ENCODE peak calls at places on chromosome 2, in nine cellular contexts. F, O, W, G, X, B, C, J and R are unnamed samples. For H3K9me3 and H3K36me3, the result is how much of the 10 kb centered on the place peaks cover.

GRCh38 chr2:160353813-160354212 is 139.8 kb downstream of the RBMS1 start:
- DNase-seq in W (no peak), G (no peak), B (no peak), O (no peak), X (no peak), F (no peak), C (no peak), J (no peak), R (no peak)

GRCh38 chr2:71781695-71782228 is 328.4 kb downstream of the DYSF start:
- DNase-seq in C (no peak), W (no peak), B (no peak), J (no peak), G (no peak), F (no peak), O (no peak), X (no peak), R (no peak)

GRCh38 chr2:148253716-148254115 is 232.8 kb downstream of the MBD5 start:
- DNase-seq in X (no peak), B (no peak), W (no peak), F (no peak), J (no peak), O (no peak), G (no peak), C (no peak), R (peak)

GRCh38 chr2:71530246-71530986 is 77.1 kb downstream of the DYSF start:
- DNase-seq in F (peak), C (no peak), J (no peak), O (no peak), W (no peak), X (peak), G (peak), B (no peak), R (peak)

GRCh38 chr2:240716130-240716798 is 24.6 kb downstream of the AQP12A start:
- DNase-seq in C (no peak), X (no peak), G (no peak), F (no peak), O (no peak), B (no peak), W (no peak), J (no peak), R (no peak)

GRCh38 chr2:121151311-121152109 is 133.5 kb downstream of the TFCP2L1 start:
- DNase-seq in X (no peak), G (peak), J (no peak), C (peak), W (no peak), O (peak), F (no peak), B (no peak), R (no peak)

GRCh38 chr2:30711646-30712085 is 95.6 kb downstream of the CAPN13 start:
- DNase-seq in C (peak), J (peak), B (peak), O (peak), X (peak), G (peak), W (peak), F (peak), R (peak)

GRCh38 chr2:238908960-238909951 is 61.4 kb downstream of the TWIST2 start:
- DNase-seq in G (peak), B (no peak), C (no peak), O (peak), W (peak), X (peak), J (no peak), F (no peak), R (no peak)

GRCh38 chr2:33559336-33559735 is 39.8 kb downstream of the FAM98A start:
- DNase-seq in B (no peak), C (no peak), J (no peak), G (no peak), O (no peak), X (no peak), W (no peak), F (no peak), R (no peak)

GRCh38 chr2:141316606-141317005 is 814.2 kb downstream of the LRP1B start:
- DNase-seq in X (no peak), O (no peak), B (no peak), F (no peak), C (no peak), G (no peak), W (no peak), J (no peak), R (no peak)
- H3K4me3 ChIP-seq in X (no peak), O (no peak), B (no peak), F (no peak), C (no peak), G (no peak), W (no peak), J (no peak), R (no peak)

DNA sequence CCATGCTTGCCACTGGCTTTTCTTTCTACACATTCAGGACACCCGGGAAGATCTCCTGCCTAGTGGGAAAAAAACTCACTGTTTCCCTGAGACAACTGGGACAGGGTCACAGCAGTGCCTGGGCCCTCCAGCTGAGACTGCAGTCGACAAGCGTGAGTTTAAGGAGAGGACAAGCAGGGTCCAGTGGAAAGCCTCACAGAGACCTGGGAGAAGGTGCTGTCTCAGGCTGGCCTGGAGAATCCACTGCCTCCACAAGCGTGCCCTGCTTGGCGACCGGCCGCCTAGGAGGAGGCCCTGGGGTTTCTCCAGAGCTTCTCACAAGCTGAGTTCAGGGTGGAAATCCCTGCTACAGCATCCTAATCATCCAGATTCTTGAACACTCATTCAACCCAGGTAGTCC is 519.6 kb upstream of the RAB6C start:
- DNase-seq in F (no peak), O (no peak), G (no peak), B (no peak), X (no peak), W (no peak), C (no peak), J (no peak), R (no peak)
- H3K9me3 ChIP-seq in F (under half), O (under half), G (under half), B (under half), X (under half), W (under half), C (under half), J (under half), R (under half)

DNA sequence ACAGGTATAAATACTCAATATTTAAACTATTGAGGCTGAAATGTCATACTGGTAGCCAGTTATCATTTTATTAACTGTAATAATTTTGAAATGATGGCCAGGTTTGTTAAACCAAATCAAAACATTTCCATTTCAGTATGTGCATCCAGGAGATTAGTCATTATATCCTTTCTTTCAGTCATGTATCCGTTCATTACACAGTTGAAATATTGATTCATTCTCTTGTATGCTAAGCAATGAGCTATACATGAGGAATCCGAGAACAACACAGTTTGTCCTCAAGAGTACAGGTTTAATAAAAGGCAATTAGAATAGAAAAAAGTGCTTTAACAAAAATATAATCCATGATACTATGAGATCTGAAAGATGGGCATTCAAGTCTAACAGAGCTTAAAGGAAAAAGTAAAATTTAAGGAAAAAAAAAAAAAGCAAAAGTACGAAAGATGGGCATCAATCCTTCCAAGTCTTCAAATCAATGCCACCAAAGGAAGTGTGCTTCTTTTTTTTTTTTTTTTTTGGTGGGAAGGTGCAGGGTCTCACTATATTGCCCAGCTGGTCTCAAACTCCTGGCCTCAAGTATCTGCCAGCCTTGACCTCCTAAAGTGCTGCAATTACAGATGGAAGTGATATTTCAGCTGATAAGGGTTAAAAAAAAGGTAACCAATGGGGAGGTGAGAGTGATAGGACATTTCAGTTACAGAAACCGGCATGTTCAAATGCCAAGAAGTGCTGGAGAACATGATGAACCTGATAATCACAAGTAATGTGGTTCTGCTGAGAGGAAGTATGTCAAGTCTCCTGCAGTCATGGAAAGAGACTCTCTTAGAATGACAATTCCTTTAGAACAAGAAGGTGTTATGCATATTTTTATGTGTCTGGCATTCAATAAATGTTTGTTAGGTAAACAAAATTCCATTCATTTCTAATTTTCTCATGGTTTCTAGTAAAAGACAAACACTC is 35.8 kb downstream of the PUM2 start:
- DNase-seq in F (no peak), W (no peak), C (no peak), X (peak), O (no peak), J (no peak), B (no peak), G (no peak), R (no peak)
- H3K36me3 ChIP-seq in F (under half), W (half or more), C (under half), X (half or more), O (under half), J (under half), B (under half), G (half or more), R (half or more)

DNA sequence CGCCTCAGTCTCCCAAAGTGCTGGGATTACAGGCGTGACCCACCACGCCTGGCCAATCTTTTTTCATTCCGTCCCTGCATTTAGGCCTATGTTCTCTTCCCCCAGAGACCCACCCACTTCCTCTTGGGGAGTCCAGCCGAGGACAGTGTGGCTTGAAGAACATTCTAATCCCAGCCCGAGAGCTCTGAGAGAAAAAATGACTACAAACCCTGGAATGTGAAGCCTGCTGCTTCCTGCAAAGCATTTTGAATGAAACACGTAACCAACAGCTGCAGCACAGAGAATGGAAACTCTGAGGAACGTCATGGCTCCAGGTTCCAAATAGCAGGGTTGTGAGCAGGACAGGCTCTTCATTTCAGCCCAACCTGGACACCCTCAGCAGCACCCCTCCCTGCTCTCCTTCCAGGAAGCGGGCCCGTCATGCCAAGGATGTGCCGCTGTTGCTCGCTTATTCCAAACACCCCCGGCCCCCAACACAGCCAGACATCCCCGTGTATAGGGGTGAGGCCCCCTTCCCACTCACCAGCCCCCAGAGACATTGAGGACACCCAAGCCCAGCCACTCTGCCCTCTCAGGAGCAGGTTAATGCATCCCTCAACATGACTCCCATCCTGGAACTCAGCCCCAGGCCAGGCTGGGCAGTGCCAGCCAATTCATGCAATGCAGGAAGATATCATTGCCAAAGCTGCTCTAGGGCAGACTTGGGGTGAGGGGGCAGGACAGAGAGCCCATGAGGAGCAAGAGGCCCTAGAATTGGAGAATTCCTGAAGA is 139.8 kb downstream of the ZFP36L2 start:
- DNase-seq in X (peak), F (no peak), B (peak), C (peak), J (no peak), G (no peak), O (peak), W (peak), R (peak)
- H3K4me3 ChIP-seq in X (peak), F (no peak), B (no peak), C (no peak), J (no peak), G (no peak), O (no peak), W (no peak), R (no peak)

GRCh38 chr2:153766415-153766814 is 105.3 kb upstream of the GALNT13 start:
- DNase-seq in G (no peak), W (no peak), C (no peak), X (no peak), O (no peak), J (no peak), F (no peak), B (no peak), R (no peak)
- H3K9me3 ChIP-seq in G (under half), W (under half), C (under half), X (under half), O (under half), J (under half), F (under half), B (under half), R (under half)

GRCh38 chr2:182754231-182754630 is 38.2 kb downstream of the DNAJC10 start:
- DNase-seq in J (no peak), O (no peak), C (no peak), W (no peak), X (no peak), G (no peak), F (no peak), B (no peak), R (no peak)
- H3K36me3 ChIP-seq in J (under half), O (under half), C (under half), W (half or more), X (half or more), G (half or more), F (under half), B (under half), R (half or more)

GRCh38 chr2:43927442-43927841 is 68.3 kb downstream of the LRPPRC start:
- DNase-seq in W (no peak), J (no peak), G (no peak), B (no peak), F (no peak), O (no peak), X (no peak), C (no peak), R (no peak)
- H3K4me3 ChIP-seq in W (no peak), J (no peak), G (no peak), B (no peak), F (no peak), O (no peak), X (no peak), C (no peak), R (no peak)

DNA sequence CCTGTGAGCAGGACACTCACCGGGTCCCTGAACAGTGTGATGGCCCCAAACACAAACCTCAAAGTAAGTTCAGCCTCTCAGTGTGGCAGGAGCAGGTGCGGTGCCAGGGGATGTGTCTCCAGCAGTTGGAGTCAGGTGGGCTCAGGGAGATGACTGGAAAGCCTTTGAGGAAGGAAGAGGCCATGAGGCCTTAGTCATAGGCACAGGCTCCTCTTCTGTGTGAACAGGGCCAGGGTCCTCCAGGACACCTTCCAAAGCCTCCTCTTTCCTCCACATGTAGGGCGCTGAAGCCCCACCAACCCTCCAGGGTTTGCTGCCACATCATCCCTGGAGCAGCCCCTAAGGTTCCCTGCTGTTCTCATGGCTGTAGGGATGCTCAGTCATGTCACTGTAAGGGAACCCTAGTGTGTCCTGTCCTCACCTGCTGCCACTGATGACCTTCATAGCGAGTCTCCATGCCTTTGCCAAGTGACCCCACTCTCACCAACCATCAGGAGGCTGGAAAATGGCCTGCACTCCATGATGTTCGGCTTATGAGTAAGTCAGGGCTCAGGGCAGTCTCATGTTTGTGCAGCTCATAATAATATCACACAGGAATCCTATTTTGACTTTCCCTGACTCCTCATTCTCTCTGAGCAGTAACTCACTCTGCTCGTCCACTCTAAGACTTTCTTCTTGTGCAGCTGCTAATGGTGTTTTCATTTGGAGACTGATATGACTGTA is 1152.9 kb downstream of the RPIA start:
- DNase-seq in C (no peak), X (no peak), F (no peak), G (no peak), B (no peak), W (peak), J (no peak), O (peak), R (no peak)
- H3K9me3 ChIP-seq in C (under half), X (under half), F (under half), G (under half), B (under half), W (under half), J (under half), O (under half), R (under half)

GRCh38 chr2:200469708-200470600 is 39.9 kb downstream of the KCTD18 start:
- DNase-seq in C (peak), W (no peak), X (no peak), O (no peak), F (peak), B (peak), J (no peak), G (no peak), R (no peak)

GRCh38 chr2:200471324-200471848 is 38.5 kb downstream of the KCTD18 start:
- DNase-seq in G (no peak), W (no peak), O (no peak), F (peak), J (no peak), X (peak), C (peak), B (no peak), R (peak)

GRCh38 chr2:200463449-200463848 is 46.4 kb downstream of the KCTD18 start:
- DNase-seq in W (no peak), X (no peak), C (no peak), G (no peak), O (no peak), J (no peak), B (no peak), F (no peak), R (no peak)

GRCh38 chr2:200467806-200468686 is 41.8 kb downstream of the KCTD18 start:
- DNase-seq in B (no peak), O (no peak), X (no peak), C (no peak), F (no peak), G (no peak), J (no peak), W (no peak), R (no peak)

GRCh38 chr2:200466703-200467418 is 43.0 kb downstream of the KCTD18 start:
- DNase-seq in F (no peak), J (no peak), G (no peak), C (no peak), B (no peak), W (no peak), X (peak), O (no peak), R (peak)
- H3K36me3 ChIP-seq in F (under half), J (under half), G (under half), C (under half), B (under half), W (under half), X (under half), O (under half), R (half or more)